ENCODE peak calls at places on chromosomes 11 and 22, in five cellular contexts. D is H1, Z is keratinocyte, Y is PC-3, M is GM23248. F is an unnamed sample.

GRCh38 chr11:118939948-118940598 is 14.3 kb upstream of the BCL9L start:
- DNase-seq in D (no peak), Z (no peak), Y (no peak), M (peak), F (peak)

GRCh38 chr11:93059074-93059957 is 89.9 kb downstream of the MTNR1B start:
- DNase-seq in D (no peak), Z (no peak), Y (no peak), M (peak), F (no peak)

GRCh38 chr11:9765320-9766101 is 101.6 kb downstream of the SWAP70 start:
- DNase-seq in D (no peak), Z (no peak), Y (no peak), M (peak), F (no peak)

GRCh38 chr11:121539000-121539399 is 86.2 kb upstream of the SORL1-AS1 start:
- DNase-seq in D (no peak), Z (no peak), Y (no peak), M (no peak), F (no peak)

GRCh38 chr11:119509969-119510401 is 87.0 kb upstream of the THY1 start:
- DNase-seq in D (no peak), Z (no peak), Y (peak), M (peak), F (no peak)

GRCh38 chr11:79488286-79488685 is 47.5 kb upstream of the TENM4 start:
- DNase-seq in D (no peak), Z (no peak), Y (no peak), M (peak), F (no peak)

GRCh38 chr11:65637794-65638317 is at the start of gene SIPA1:
- DNase-seq in D (peak), Z (no peak), Y (peak), M (peak), F (peak)

GRCh38 chr22:42050641-42051040 is 20.0 kb downstream of the NAGA start:
- DNase-seq in D (no peak), Z (no peak), Y (no peak), M (no peak), F (no peak)

GRCh38 chr11:107567739-107568335 is 2.3 kb upstream of the ALKBH8 start:
- DNase-seq in D (no peak), Z (no peak), Y (no peak), M (no peak), F (no peak)

GRCh38 chr11:65502852-65503603 is 4.2 kb downstream of the MALAT1 start:
- DNase-seq in D (no peak), Z (no peak), Y (no peak), M (peak), F (no peak)

GRCh38 chr11:79092791-79093313 is 348.0 kb downstream of the TENM4 start:
- DNase-seq in D (no peak), Z (peak), Y (peak), M (peak), F (no peak)

GRCh38 chr11:61645179-61645868 is 34.9 kb upstream of the DAGLA start:
- DNase-seq in D (no peak), Z (no peak), Y (no peak), M (peak), F (no peak)

GRCh38 chr11:46353706-46354105 is 6.4 kb downstream of the DGKZ start:
- DNase-seq in D (no peak), Z (no peak), Y (no peak), M (peak), F (peak)

GRCh38 chr11:93476796-93477195 is 66.4 kb downstream of the SMCO4 start:
- DNase-seq in D (no peak), Z (peak), Y (peak), M (peak), F (no peak)

GRCh38 chr11:476416-476815 is 26.3 kb downstream of the PTDSS2 start:
- DNase-seq in D (no peak), Z (no peak), Y (no peak), M (no peak), F (no peak)

GRCh38 chr11:2271077-2271326 is 614 bp upstream of the ASCL2 start:
- DNase-seq in D (no peak), Z (no peak), Y (no peak), M (no peak), F (no peak)

GRCh38 chr11:111379500-111380136 is 543 bp upstream of the POU2AF1 start:
- DNase-seq in D (no peak), Z (no peak), Y (no peak), M (no peak), F (peak)

GRCh38 chr11:37988031-37988430 is 1390.0 kb upstream of the RAG2 start:
- DNase-seq in D (no peak), Z (no peak), Y (no peak), M (no peak), F (no peak)

GRCh38 chr22:41178425-41178975 is 26.6 kb upstream of the L3MBTL2 start:
- DNase-seq in D (no peak), Z (no peak), Y (no peak), M (no peak), F (no peak)

GRCh38 chr11:124839051-124839971 is 25.9 kb upstream of the ROBO3 start:
- DNase-seq in D (no peak), Z (no peak), Y (no peak), M (peak), F (no peak)

GRCh38 chr22:43884600-43885318 is 7.1 kb downstream of the PNPLA5 start:
- DNase-seq in D (no peak), Z (no peak), Y (peak), M (peak), F (peak)

GRCh38 chr11:66363187-66363601 is 8.4 kb downstream of the SLC29A2 start:
- DNase-seq in D (no peak), Z (no peak), Y (no peak), M (peak), F (no peak)

GRCh38 chr11:65211293-65212105 is 29.8 kb downstream of the CAPN1 start:
- DNase-seq in D (no peak), Z (no peak), Y (no peak), M (no peak), F (no peak)

GRCh38 chr22:48890693-48891554 is 936.7 kb downstream of the BRD1 start:
- DNase-seq in D (no peak), Z (no peak), Y (no peak), M (no peak), F (no peak)

GRCh38 chr11:27976262-27976661 is 131.7 kb downstream of the KIF18A start:
- DNase-seq in D (no peak), Z (no peak), Y (no peak), M (peak), F (no peak)

GRCh38 chr22:19816372-19817119 is 38.1 kb downstream of the GNB1L start:
- DNase-seq in D (no peak), Z (no peak), Y (no peak), M (no peak), F (no peak)

GRCh38 chr11:31764186-31764730 is 46.9 kb downstream of the PAX6 start:
- DNase-seq in D (no peak), Z (no peak), Y (no peak), M (no peak), F (no peak)

GRCh38 chr11:126607374-126607773 is 251.9 kb downstream of the ST3GAL4 start:
- DNase-seq in D (peak), Z (no peak), Y (peak), M (peak), F (peak)

GRCh38 chr11:59025097-59025496 is 61.0 kb upstream of the GLYATL1B start:
- DNase-seq in D (no peak), Z (no peak), Y (no peak), M (no peak), F (no peak)

GRCh38 chr11:122192634-122193245 is 76.7 kb upstream of the BLID start:
- DNase-seq in D (no peak), Z (no peak), Y (peak), M (peak), F (no peak)

GRCh38 chr11:104432526-104432925 is 268.6 kb upstream of the PDGFD start:
- DNase-seq in D (no peak), Z (no peak), Y (no peak), M (no peak), F (no peak)

GRCh38 chr22:17914474-17914873 is 109.9 kb downstream of the MICAL3 start:
- DNase-seq in D (no peak), Z (no peak), Y (no peak), M (no peak), F (no peak)

GRCh38 chr11:86537541-86538222 is 134.7 kb downstream of the ME3 start:
- DNase-seq in D (no peak), Z (no peak), Y (no peak), M (no peak), F (no peak)

GRCh38 chr11:111045408-111045806 is 200.1 kb upstream of the POU2AF2 start:
- DNase-seq in D (no peak), Z (no peak), Y (no peak), M (peak), F (no peak)

GRCh38 chr11:27722117-27722844 is 22.0 kb upstream of the BDNF start:
- DNase-seq in D (no peak), Z (no peak), Y (no peak), M (peak), F (no peak)

GRCh38 chr11:115580927-115581680 is 76.9 kb upstream of the CADM1 start:
- DNase-seq in D (no peak), Z (no peak), Y (no peak), M (no peak), F (no peak)

GRCh38 chr11:108870373-108871020 is 205.6 kb downstream of the DDX10 start:
- DNase-seq in D (no peak), Z (no peak), Y (peak), M (peak), F (no peak)
- H3K4me3 ChIP-seq in D (no peak), Z (no peak), Y (no peak), M (peak), F (no peak)

DNA sequence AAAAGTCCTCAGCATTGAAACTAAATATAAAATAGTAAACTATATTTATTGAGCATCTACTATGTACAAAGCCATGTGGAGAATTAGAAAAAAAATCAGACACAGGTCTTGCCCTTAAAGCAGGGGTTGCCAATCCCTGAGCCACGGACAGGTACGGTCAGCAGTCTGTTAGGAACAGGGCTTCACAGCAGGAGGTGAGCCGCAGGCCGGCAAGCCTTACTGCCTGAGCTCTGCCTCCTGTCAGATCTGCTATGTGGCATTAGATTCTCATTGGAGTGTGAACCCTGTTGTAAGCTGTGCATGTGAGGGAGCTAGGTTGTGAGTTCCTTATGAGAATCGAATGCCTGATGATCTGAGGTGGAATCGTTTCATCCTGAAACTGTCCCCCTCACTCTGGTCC is 2.1 kb upstream of the RAG2 start:
- DNase-seq in D (no peak), Z (no peak), Y (no peak), M (no peak), F (no peak)
- H3K4me2 ChIP-seq in D (no peak), Z (no peak), Y (no peak), M (no peak), F (peak)

GRCh38 chr22:38468761-38469305 is 937 bp downstream of the KDELR3 start:
- DNase-seq in D (no peak), Z (no peak), Y (no peak), M (no peak), F (no peak)
- H3K4me3 ChIP-seq in D (no peak), Z (no peak), Y (peak), M (peak), F (no peak)

GRCh38 chr11:117930208-117930570 is 987 bp upstream of the TMPRSS13 start:
- DNase-seq in D (no peak), Z (no peak), Y (no peak), M (no peak), F (no peak)

GRCh38 chr11:117931971-117932370 is 2.8 kb upstream of the TMPRSS13 start:
- DNase-seq in D (no peak), Z (no peak), Y (no peak), M (no peak), F (peak)

GRCh38 chr11:117931331-117931950 is 2.2 kb upstream of the TMPRSS13 start:
- DNase-seq in D (no peak), Z (no peak), Y (no peak), M (no peak), F (peak)

GRCh38 chr11:117929568-117930207 is 486 bp upstream of the TMPRSS13 start:
- DNase-seq in D (no peak), Z (no peak), Y (no peak), M (no peak), F (no peak)

DNA sequence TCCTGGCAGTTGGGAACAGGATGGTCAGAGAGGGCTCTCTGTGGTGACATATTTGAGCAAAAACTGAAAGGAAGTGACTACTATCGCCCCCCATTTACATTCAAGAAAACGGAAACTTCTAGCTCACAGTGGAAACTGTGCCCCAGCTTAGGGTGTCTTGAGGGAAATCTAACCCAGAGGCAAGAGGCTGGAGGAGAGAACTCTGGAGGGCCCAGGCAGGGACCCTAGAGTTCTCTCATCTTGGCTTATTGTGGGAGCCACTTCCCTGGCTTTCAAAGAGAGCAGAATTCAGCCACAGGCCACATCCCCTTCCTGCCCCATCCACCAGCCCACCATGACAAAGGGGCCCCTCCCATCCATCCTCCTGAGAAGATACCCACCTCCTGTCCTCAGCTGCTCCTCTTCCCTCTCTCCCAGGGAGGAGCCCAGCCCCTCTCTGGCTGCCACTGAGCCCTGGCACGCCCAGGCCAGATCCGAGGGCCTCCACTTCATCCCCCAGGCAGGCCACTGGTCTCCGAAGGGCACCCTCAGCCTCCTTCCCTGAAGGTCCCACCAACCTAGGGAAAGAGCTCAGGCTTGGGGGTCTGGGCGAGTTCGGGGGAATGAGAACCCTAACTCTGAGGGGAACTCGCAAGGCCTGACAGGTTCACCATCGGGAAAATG is 1.6 kb upstream of the TMPRSS13 start:
- DNase-seq in D (no peak), Z (no peak), Y (no peak), M (no peak), F (peak)
- H3K4me2 ChIP-seq in D (no peak), Z (no peak), Y (no peak), M (no peak), F (peak)

DNA sequence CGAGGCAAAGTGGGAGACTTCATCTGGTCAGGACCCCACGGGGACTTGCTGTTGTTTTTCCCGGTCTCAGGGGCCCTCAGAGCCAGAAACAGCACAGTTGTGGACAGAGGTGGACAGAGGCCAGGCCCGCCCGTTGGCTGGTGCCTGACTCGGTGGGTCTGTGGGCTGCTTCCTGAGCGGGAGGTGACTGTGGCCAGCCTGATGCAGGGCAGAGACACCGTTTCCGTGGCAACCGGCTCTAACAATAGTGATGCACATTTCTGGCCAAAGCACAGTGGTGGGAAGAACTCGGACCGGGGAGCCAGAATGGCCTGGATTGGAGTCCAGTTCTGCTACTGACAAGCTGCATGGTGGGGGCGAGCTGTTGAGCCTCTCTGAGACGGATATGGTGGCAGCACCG is 58.7 kb upstream of the ATXN10 start:
- DNase-seq in D (no peak), Z (no peak), Y (no peak), M (peak), F (no peak)
- H3K4me3 ChIP-seq in D (no peak), Z (peak), Y (peak), M (peak), F (no peak)

DNA sequence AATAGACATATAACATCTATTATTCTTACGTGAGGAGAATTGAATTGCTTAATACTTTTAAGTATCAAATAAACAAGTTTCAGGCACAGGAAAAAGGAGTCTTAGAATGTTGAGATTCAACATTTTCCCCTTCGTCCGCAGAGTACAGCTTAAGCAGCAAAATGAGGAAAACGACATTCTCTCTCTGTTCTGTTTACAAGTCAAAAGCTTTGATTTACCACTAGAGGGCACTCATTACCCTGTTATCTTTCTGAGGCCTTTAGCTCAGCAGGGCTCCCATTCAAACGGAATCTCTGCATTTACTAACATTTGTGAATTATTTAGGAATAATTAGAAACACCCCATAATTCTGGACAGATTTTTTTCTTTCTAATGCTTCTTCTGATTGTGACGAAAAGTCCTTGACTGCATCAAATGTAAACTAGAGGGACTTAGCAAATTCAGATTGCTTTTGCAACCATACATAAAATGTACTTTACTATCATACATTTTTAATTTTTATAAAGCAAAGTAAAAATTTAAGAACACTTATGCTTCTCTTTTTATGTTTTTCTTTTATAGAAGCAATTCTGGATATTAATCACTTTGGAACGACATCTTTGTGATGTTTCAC is 75.0 kb downstream of the JRKL start:
- DNase-seq in D (no peak), Z (peak), Y (peak), M (peak), F (no peak)
- H3K4me2 ChIP-seq in D (no peak), Z (peak), Y (peak), M (peak), F (peak)